ENCODE peak calls at places on chromosome 17, in six cellular contexts. O, J, X, K, B and A are unnamed samples.

GRCh38 chr17:64345691-64346376 is 44.8 kb downstream of the PECAM1 start:
- DNase-seq in B (no peak), J (no peak), O (no peak), X (no peak), K (no peak), A (no peak)

GRCh38 chr17:34370997-34371395 is 8.0 kb upstream of the CCL1 start:
- DNase-seq in O (no peak), X (no peak), J (no peak), B (no peak), K (no peak), A (no peak)

GRCh38 chr17:36461330-36462110 is 25.0 kb upstream of the ZNHIT3 start:
- DNase-seq in O (no peak), B (no peak), J (no peak), K (no peak), X (peak; percentile 32), A (no peak)

GRCh38 chr17:34306466-34306865 is 12.8 kb upstream of the CCL8 start:
- DNase-seq in J (no peak), X (no peak), B (no peak), K (no peak), O (no peak), A (no peak)

GRCh38 chr17:77403854-77404253 is 263.1 kb downstream of the SEC14L1 start:
- DNase-seq in K (no peak), O (no peak), J (no peak), X (no peak), B (no peak), A (no peak)

GRCh38 chr17:11730747-11731146 is 132.5 kb downstream of the DNAH9 start:
- DNase-seq in O (no peak), B (no peak), J (no peak), K (no peak), X (no peak), A (no peak)

GRCh38 chr17:2081564-2081963 is 26.7 kb downstream of the HIC1 start:
- DNase-seq in J (no peak), X (no peak), B (no peak), K (no peak), O (no peak), A (no peak)

GRCh38 chr17:21300601-21301571 is 16.4 kb downstream of the MAP2K3 start:
- DNase-seq in J (no peak), B (no peak), O (no peak), K (no peak), X (no peak), A (no peak)

GRCh38 chr17:63881935-63882601 is at the start of gene GH2:
- DNase-seq in X (peak; percentile 49), J (peak; percentile 58), B (peak; percentile 69), O (no peak), K (peak; percentile 48), A (no peak)

GRCh38 chr17:69373069-69373468 is 41.4 kb upstream of the MAP2K6 start:
- DNase-seq in B (no peak), J (no peak), K (no peak), O (no peak), X (no peak), A (no peak)

GRCh38 chr17:83053021-83053778 is 26.2 kb upstream of the METRNL start:
- DNase-seq in J (no peak), O (no peak), K (no peak), B (no peak), X (no peak), A (no peak)

GRCh38 chr17:42676424-42677011 is at the start of gene PLEKHH3:
- DNase-seq in J (peak; percentile 44), X (peak; percentile 42), O (no peak), B (peak; percentile 45), K (no peak), A (no peak)

GRCh38 chr17:67123692-67124091 is 79.3 kb downstream of the CACNG1 start:
- DNase-seq in O (no peak), K (no peak), B (no peak), X (no peak), J (no peak), A (no peak)

GRCh38 chr17:40121191-40121885 is 433 bp upstream of the MSL1 start:
- DNase-seq in X (peak; percentile 53), J (no peak), B (peak; percentile 46), K (no peak), O (no peak), A (peak; percentile 50)

GRCh38 chr17:40966848-40967247 is at the start of gene KRT39:
- DNase-seq in J (no peak), X (no peak), K (no peak), B (no peak), O (no peak), A (no peak)

GRCh38 chr17:350706-351435 is 1.7 kb downstream of the RPH3AL start:
- DNase-seq in K (no peak), O (no peak), J (no peak), X (no peak), B (no peak), A (no peak)

GRCh38 chr17:71830916-71831315 is 289.9 kb upstream of the SOX9 start:
- DNase-seq in J (no peak), O (no peak), X (no peak), B (peak; percentile 38), K (no peak), A (no peak)

GRCh38 chr17:42387663-42388380 is 420 bp downstream of the STAT3 start:
- DNase-seq in B (peak; percentile 36), O (peak; percentile 18), X (peak; percentile 56), J (no peak), K (no peak), A (peak; percentile 46)

GRCh38 chr17:6096201-6097004 is 26.2 kb downstream of the WSCD1 start:
- DNase-seq in B (no peak), J (no peak), X (peak; percentile 14), K (no peak), O (no peak), A (no peak)

GRCh38 chr17:42623732-42624596 is 14.5 kb downstream of the TUBG1 start:
- DNase-seq in K (no peak), X (no peak), J (no peak), O (no peak), B (no peak), A (no peak)

GRCh38 chr17:35161281-35161761 is 13.7 kb downstream of the UNC45B start:
- DNase-seq in J (no peak), O (no peak), K (no peak), B (no peak), X (no peak), A (no peak)

GRCh38 chr17:1920948-1921351 is 91.1 kb downstream of the RPA1 start:
- DNase-seq in X (no peak), B (no peak), O (no peak), K (no peak), J (no peak), A (no peak)

GRCh38 chr17:19867654-19868395 is at the start of gene ULK2:
- DNase-seq in J (no peak), K (peak; percentile 65), X (peak; percentile 58), O (peak; percentile 73), B (peak; percentile 64), A (peak; percentile 83)

GRCh38 chr17:1197781-1198490 is 18.2 kb upstream of the ABR start:
- DNase-seq in J (peak; percentile 63), K (no peak), O (no peak), X (no peak), B (no peak), A (peak; percentile 88)

GRCh38 chr17:8062807-8063483 is 24.1 kb downstream of the ALOX15B start:
- DNase-seq in O (no peak), X (no peak), B (no peak), J (no peak), K (no peak), A (no peak)

GRCh38 chr17:27513849-27514248 is 57.6 kb downstream of the KSR1 start:
- DNase-seq in J (no peak), X (no peak), B (no peak), K (no peak), O (no peak), A (no peak)

GRCh38 chr17:73131993-73132595 is 32.7 kb upstream of the SSTR2 start:
- DNase-seq in O (no peak), B (no peak), X (no peak), J (no peak), K (no peak), A (peak; percentile 67)